ENCODE peak calls at places on chromosomes 3 and 15, in four cellular contexts. O, M, L and Y are unnamed samples. For H3K4me1 and H3K27me3, the result is how much of the 10 kb centered on the place peaks cover.

GRCh38 chr15:62684143-62684808 is 358.3 kb upstream of the TPM1 start:
- DNase-seq in M (no peak), O (no peak), L (no peak), Y (peak)

GRCh38 chr3:139774570-139775302 is 97.0 kb upstream of the NMNAT3 start:
- DNase-seq in L (no peak), M (no peak), O (no peak), Y (peak)

GRCh38 chr3:15903164-15903563 is 105.4 kb upstream of the ANKRD28 start:
- DNase-seq in L (peak), O (peak), M (no peak), Y (no peak)

GRCh38 chr3:126127452-126127851 is 43.5 kb upstream of the SLC41A3 start:
- DNase-seq in L (peak), M (peak), O (peak), Y (no peak)

GRCh38 chr15:74869726-74870407 is 3.3 kb downstream of the SCAMP2 start:
- DNase-seq in O (no peak), L (no peak), M (peak), Y (no peak)

GRCh38 chr15:44034933-44035624 is 160.0 kb downstream of the FRMD5 start:
- DNase-seq in L (no peak), M (no peak), O (no peak), Y (no peak)

GRCh38 chr3:70712449-70713082 is 400.1 kb upstream of the MDFIC2 start:
- DNase-seq in M (no peak), O (no peak), L (no peak), Y (no peak)

GRCh38 chr15:39154136-39154770 is 426.6 kb upstream of the THBS1 start:
- DNase-seq in L (no peak), M (peak), O (no peak), Y (no peak)

GRCh38 chr15:89323825-89324224 is 10.8 kb downstream of the POLG start:
- DNase-seq in O (no peak), L (no peak), M (no peak), Y (no peak)

GRCh38 chr15:65346856-65347598 is 30.8 kb downstream of the IGDCC3 start:
- DNase-seq in O (no peak), L (no peak), M (no peak), Y (no peak)

GRCh38 chr3:150797155-150797554 is 34.2 kb upstream of the SIAH2 start:
- DNase-seq in L (no peak), O (no peak), M (no peak), Y (no peak)

GRCh38 chr3:58492385-58492970 is 582 bp downstream of the KCTD6 start:
- DNase-seq in M (no peak), O (no peak), L (no peak), Y (peak)

GRCh38 chr3:186451371-186451770 is 89.3 kb upstream of the DGKG start:
- DNase-seq in M (no peak), O (no peak), L (no peak), Y (no peak)

GRCh38 chr15:63019539-63020109 is 22.9 kb upstream of the TPM1 start:
- DNase-seq in L (peak), O (peak), M (no peak), Y (peak)

GRCh38 chr15:80777137-80777536 is 2.0 kb upstream of the CEMIP start:
- DNase-seq in O (no peak), L (no peak), M (peak), Y (peak)

GRCh38 chr3:113214227-113214626 is 2.9 kb downstream of the BOC start:
- DNase-seq in O (no peak), M (no peak), L (no peak), Y (no peak)

GRCh38 chr15:85361306-85361705 is 19.1 kb upstream of the AKAP13 start:
- DNase-seq in O (no peak), L (no peak), M (no peak), Y (no peak)

GRCh38 chr15:28116521-28117488 is 17.7 kb upstream of the OCA2 start:
- DNase-seq in M (no peak), L (no peak), O (no peak), Y (no peak)

GRCh38 chr15:61556037-61556648 is 327.0 kb upstream of the RORA start:
- DNase-seq in O (no peak), L (no peak), M (no peak), Y (peak)

GRCh38 chr15:62770752-62771151 is 271.8 kb upstream of the TPM1 start:
- DNase-seq in L (no peak), O (no peak), M (no peak), Y (no peak)

GRCh38 chr3:193031909-193032308 is 114.3 kb upstream of the MB21D2 start:
- DNase-seq in L (no peak), O (no peak), M (no peak), Y (no peak)

GRCh38 chr15:57667171-57667924 is 39.2 kb upstream of the POLR2M start:
- DNase-seq in L (peak), O (peak), M (no peak), Y (peak)

GRCh38 chr3:60598668-60599067 is 652.6 kb downstream of the FHIT start:
- DNase-seq in O (no peak), L (no peak), M (no peak), Y (no peak)

GRCh38 chr3:168511428-168512014 is 415.8 kb upstream of the GOLIM4 start:
- DNase-seq in L (no peak), O (no peak), M (no peak), Y (no peak)

GRCh38 chr3:112247351-112247750 is 46.7 kb downstream of the SLC9C1 start:
- DNase-seq in L (no peak), M (no peak), O (no peak), Y (no peak)

GRCh38 chr3:73499787-73500186 is 125.0 kb downstream of the PDZRN3 start:
- DNase-seq in M (no peak), L (no peak), O (no peak), Y (peak)

GRCh38 chr15:66802087-66803001 is 100.3 kb downstream of the SMAD6 start:
- DNase-seq in O (no peak), M (no peak), L (no peak), Y (peak)
- H3K4me1 ChIP-seq in O (under half), M (under half), L (under half), Y (under half)

DNA sequence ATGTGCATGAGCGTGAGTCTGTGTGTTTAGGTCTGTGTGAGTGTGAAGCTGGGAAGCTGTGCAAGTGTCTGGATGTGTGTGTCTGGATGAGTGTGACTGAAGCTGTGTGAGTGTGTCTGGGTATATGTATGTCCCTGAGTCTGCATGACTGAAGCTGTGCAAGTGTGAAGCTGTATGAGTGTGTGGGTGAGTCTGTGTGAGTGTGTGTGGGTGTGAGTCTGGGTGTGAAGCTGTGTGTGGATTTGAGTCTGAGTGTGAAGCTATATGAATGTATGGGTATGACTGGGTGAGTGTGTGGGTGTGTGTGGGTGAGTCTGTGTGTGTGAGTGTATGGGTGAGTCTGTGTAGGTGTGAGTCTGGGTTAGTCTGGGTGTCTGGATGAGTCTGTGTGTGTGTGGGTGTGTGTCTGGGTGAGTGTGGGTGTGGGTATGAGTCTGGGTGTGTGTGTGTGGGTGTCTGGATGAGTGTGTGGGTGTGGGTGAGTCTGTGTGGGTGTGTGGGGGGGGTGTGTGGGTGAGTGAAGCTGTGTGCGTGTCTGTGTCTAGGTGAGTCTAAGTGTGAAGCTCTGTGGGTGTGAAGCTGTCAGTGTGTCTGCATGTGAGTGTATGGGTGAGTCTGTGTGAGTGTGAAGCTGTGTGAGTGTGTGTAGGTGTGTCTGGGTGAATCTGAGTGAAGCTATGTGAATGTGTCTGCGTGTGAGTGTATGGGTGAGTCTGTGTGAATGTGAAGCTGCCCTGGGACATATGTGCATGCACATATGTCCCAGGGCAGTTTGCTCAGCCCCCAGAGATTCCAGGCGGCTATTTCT is 20.3 kb downstream of the MINAR1 start:
- DNase-seq in L (no peak), M (no peak), O (no peak), Y (no peak)
- H3K27me3 ChIP-seq in L (under half), M (under half), O (under half), Y (under half)

GRCh38 chr3:38603731-38604131 is 45.8 kb downstream of the SCN5A start:
- DNase-seq in L (no peak), M (no peak), O (no peak), Y (no peak)

GRCh38 chr3:38605981-38606380 is 43.5 kb downstream of the SCN5A start:
- DNase-seq in M (no peak), L (no peak), O (no peak), Y (no peak)

GRCh38 chr3:38602576-38603250 is 46.8 kb downstream of the SCN5A start:
- DNase-seq in O (no peak), M (no peak), L (no peak), Y (no peak)

GRCh38 chr3:38601971-38602550 is 47.4 kb downstream of the SCN5A start:
- DNase-seq in M (no peak), O (no peak), L (no peak), Y (no peak)

GRCh38 chr3:38604246-38604645 is 45.2 kb downstream of the SCN5A start:
- DNase-seq in M (no peak), O (no peak), L (no peak), Y (no peak)
- H3K4me1 ChIP-seq in M (under half), O (under half), L (under half), Y (under half)

DNA sequence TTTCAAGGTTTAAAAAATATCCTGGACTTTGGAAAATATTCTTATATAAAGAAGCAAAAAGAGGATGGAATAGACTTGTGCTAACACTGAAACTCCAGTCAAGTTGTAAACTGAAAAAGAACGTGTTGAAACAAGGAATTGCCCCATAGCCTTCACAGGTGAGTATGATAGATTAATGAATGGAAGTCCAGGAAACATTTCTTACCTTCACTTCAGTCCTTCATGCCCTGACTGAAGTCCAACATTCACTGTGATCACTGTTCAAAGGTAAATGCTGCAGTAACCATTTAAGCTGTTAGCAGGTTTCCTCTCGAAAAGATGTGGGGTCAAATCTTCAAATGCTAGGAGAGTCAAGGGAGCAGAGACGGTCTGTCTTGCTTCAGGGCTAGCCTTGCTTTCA is 46.2 kb downstream of the SLC30A4 start:
- DNase-seq in M (no peak), L (no peak), O (no peak), Y (no peak)
- H3K27me3 ChIP-seq in M (under half), L (under half), O (under half), Y (under half)

DNA sequence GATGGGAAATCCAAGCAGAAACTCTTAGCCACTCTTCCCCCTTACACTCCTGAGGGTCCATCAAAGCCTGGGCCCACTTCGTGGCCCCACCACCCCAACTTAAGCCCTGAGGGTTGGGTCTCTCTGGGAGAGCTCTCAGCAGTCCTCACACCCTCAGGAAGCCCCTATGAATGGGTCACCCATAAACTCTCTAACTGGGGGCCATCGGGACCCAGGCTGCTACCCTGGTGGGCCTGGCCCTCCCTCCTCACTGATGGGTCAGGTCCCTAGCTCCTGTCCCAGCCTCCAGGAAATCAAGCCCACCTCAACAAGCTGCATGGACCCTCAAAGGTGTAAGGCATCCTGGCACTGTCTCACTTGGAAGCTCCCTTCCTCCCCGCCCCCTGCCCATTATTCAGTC is 19.4 kb downstream of the SH2D7 start:
- DNase-seq in M (no peak), O (no peak), L (no peak), Y (no peak)
- H3K4me1 ChIP-seq in M (under half), O (under half), L (under half), Y (under half)

DNA sequence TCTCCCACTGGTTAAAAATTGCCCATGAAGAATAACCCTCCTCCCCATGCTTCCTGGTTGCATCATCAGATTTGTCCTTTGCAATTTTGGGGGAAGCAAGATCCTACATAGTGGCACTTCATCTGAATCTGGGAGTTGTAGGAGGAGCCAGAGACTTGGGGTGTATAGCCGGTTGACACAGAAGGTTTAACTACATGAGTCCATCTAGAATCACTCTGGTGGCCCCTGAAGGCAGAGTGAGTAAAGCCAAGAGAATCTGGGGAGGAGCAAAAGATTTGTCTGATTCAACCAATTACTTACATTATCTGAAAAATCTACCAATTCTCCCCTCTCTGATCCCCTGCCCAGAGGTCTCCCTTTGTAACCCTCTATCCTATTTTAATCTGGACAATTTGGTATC is 50.1 kb downstream of the SYN2 start:
- DNase-seq in M (no peak), O (no peak), L (no peak), Y (no peak)
- H3K27me3 ChIP-seq in M (under half), O (under half), L (under half), Y (under half)

GRCh38 chr3:158100681-158101080 is 5.5 kb downstream of the SHOX2 start:
- DNase-seq in O (no peak), L (no peak), M (no peak), Y (no peak)

GRCh38 chr3:158101330-158102218 is 4.6 kb downstream of the SHOX2 start:
- DNase-seq in O (no peak), M (no peak), L (no peak), Y (no peak)

GRCh38 chr3:158103131-158103955 is 2.9 kb downstream of the SHOX2 start:
- DNase-seq in M (peak), O (no peak), L (peak), Y (no peak)

GRCh38 chr3:158102660-158103085 is 3.5 kb downstream of the SHOX2 start:
- DNase-seq in O (no peak), L (no peak), M (no peak), Y (no peak)

GRCh38 chr3:158102219-158102612 is 4.0 kb downstream of the SHOX2 start:
- DNase-seq in L (no peak), O (no peak), M (no peak), Y (no peak)
- H3K4me1 ChIP-seq in L (under half), O (under half), M (under half), Y (under half)